ENCODE peak calls at places on chromosomes 3 and 15, in five cellular contexts. T is ACHN, Y is mucosa of descending colon, Z is T47D, I is GM13976. C is an unnamed sample.

GRCh38 chr15:90174140-90174891 is 26.8 kb upstream of the SEMA4B start:
- DNase-seq in Y (peak), Z (peak), T (no peak), I (no peak), C (peak)

GRCh38 chr3:160909917-160910316 is 153.9 kb downstream of the PPM1L start:
- DNase-seq in I (no peak), T (no peak), Y (no peak), Z (no peak), C (no peak)

GRCh38 chr3:147120029-147120428 is 286.3 kb downstream of the ZIC4 start:
- DNase-seq in Z (peak), T (peak), I (no peak), Y (no peak), C (no peak)

GRCh38 chr3:192904632-192905289 is 12.9 kb downstream of the MB21D2 start:
- DNase-seq in Y (no peak), T (no peak), I (no peak), Z (no peak), C (no peak)

GRCh38 chr3:128081846-128082245 is 29.6 kb downstream of the SEC61A1 start:
- DNase-seq in Z (no peak), I (no peak), Y (no peak), T (peak), C (no peak)

GRCh38 chr15:66844747-66845145 is 142.7 kb downstream of the SMAD6 start:
- DNase-seq in Z (no peak), I (no peak), Y (no peak), T (no peak), C (no peak)

GRCh38 chr3:149908558-149908957 is 62.1 kb downstream of the PFN2 start:
- DNase-seq in Z (no peak), T (no peak), Y (no peak), I (no peak), C (no peak)

GRCh38 chr3:127675651-127676391 is 3.1 kb downstream of the ABTB1 start:
- DNase-seq in T (no peak), Y (peak), I (no peak), Z (no peak), C (peak)

GRCh38 chr3:72490688-72491430 is 357.4 kb downstream of the SHQ1 start:
- DNase-seq in I (no peak), Z (no peak), T (no peak), Y (no peak), C (no peak)

GRCh38 chr15:94240486-94240885 is 9.1 kb downstream of the MCTP2 start:
- DNase-seq in Y (no peak), T (no peak), Z (no peak), I (no peak), C (no peak)

GRCh38 chr3:31014317-31015040 is 120.0 kb upstream of the GADL1 start:
- DNase-seq in I (no peak), Z (no peak), T (no peak), Y (no peak), C (no peak)

GRCh38 chr3:42277676-42278075 is 11.7 kb upstream of the CCK start:
- DNase-seq in T (no peak), Z (no peak), Y (no peak), I (no peak), C (no peak)

GRCh38 chr15:53869044-53869805 is 109.0 kb upstream of the UNC13C start:
- DNase-seq in Z (peak), T (peak), I (no peak), Y (no peak), C (no peak)

GRCh38 chr3:59052803-59053411 is 3.1 kb upstream of the CFAP20DC start:
- DNase-seq in Z (peak), I (peak), Y (no peak), T (peak), C (no peak)

GRCh38 chr3:197022405-197023231 is 7.0 kb downstream of the MELTF start:
- DNase-seq in I (peak), Z (no peak), T (no peak), Y (no peak), C (peak)

GRCh38 chr3:151795276-151795675 is 18.6 kb upstream of the AADAC start:
- DNase-seq in I (no peak), T (peak), Z (no peak), Y (no peak), C (no peak)

GRCh38 chr3:84836961-84837360 is 121.8 kb upstream of the CADM2 start:
- DNase-seq in T (no peak), Y (no peak), I (no peak), Z (peak), C (no peak)

GRCh38 chr3:17478673-17479072 is 263.8 kb downstream of the TBC1D5 start:
- DNase-seq in T (no peak), Y (no peak), I (no peak), Z (peak), C (no peak)

C was measured in cardiac septum.